ENCODE peak calls at places on chromosome 21, in ten cellular contexts. C, B, O, L, K, I, J, Y, T and U are unnamed samples.

GRCh38 chr21:24509131-24509530 is 1098.2 kb downstream of the MRPL39 start:
- DNase-seq in C (no peak), B (no peak), O (no peak), L (no peak), K (no peak), I (no peak), J (no peak), Y (no peak), T (no peak), U (no peak)

GRCh38 chr21:46100426-46100825 is 2.5 kb downstream of the COL6A2 start:
- DNase-seq in C (no peak), B (no peak), O (no peak), L (no peak), K (peak; percentile 11), I (no peak), J (no peak), Y (no peak), T (no peak), U (no peak)

GRCh38 chr21:22791986-22792560 is 1793.9 kb downstream of the NCAM2 start:
- DNase-seq in C (peak; percentile 18), B (peak; percentile 77), O (peak; percentile 25), L (no peak), K (no peak), I (no peak), J (peak; percentile 31), Y (peak; percentile 60), T (peak; percentile 2), U (peak; percentile 40)

GRCh38 chr21:34536311-34536710 is 24.3 kb upstream of the KCNE1 start:
- DNase-seq in C (no peak), B (no peak), O (no peak), L (no peak), K (no peak), I (no peak), J (no peak), Y (no peak), T (no peak), U (no peak)

GRCh38 chr21:45607922-45608295 is 35.6 kb upstream of the PCBP3 start:
- DNase-seq in C (no peak), B (no peak), O (no peak), L (no peak), K (no peak), I (no peak), J (no peak), Y (peak; percentile 62), T (no peak), U (no peak)

GRCh38 chr21:28937737-28938136 is 54.9 kb downstream of the LTN1 start:
- DNase-seq in C (no peak), B (no peak), O (no peak), L (no peak), K (no peak), I (no peak), J (no peak), Y (no peak), T (no peak), U (no peak)

GRCh38 chr21:40548134-40548533 is 298.8 kb downstream of the DSCAM start:
- DNase-seq in C (no peak), B (no peak), O (no peak), L (no peak), K (no peak), I (no peak), J (no peak), Y (no peak), T (no peak), U (no peak)

GRCh38 chr21:19368944-19369343 is 965.4 kb upstream of the TMPRSS15 start:
- DNase-seq in C (no peak), B (no peak), O (no peak), L (no peak), K (no peak), I (no peak), J (no peak), Y (no peak), T (no peak), U (no peak)

GRCh38 chr21:28016571-28016970 is 976.1 kb downstream of the LTN1 start:
- DNase-seq in C (no peak), B (no peak), O (no peak), L (no peak), K (no peak), I (no peak), J (no peak), Y (no peak), T (no peak), U (no peak)

GRCh38 chr21:31873275-31873695 is 465 bp downstream of the HUNK start:
- DNase-seq in C (peak; percentile 49), B (no peak), O (no peak), L (no peak), K (no peak), I (no peak), J (no peak), Y (peak; percentile 88), T (peak; percentile 32), U (peak; percentile 52)

GRCh38 chr21:27079807-27080206 is 112.9 kb upstream of the ADAMTS5 start:
- DNase-seq in C (no peak), B (no peak), O (no peak), L (no peak), K (no peak), I (no peak), J (no peak), Y (no peak), T (no peak), U (no peak)

GRCh38 chr21:37435719-37436118 is 69.1 kb downstream of the DYRK1A start:
- DNase-seq in C (no peak), B (no peak), O (no peak), L (no peak), K (no peak), I (no peak), J (no peak), Y (no peak), T (no peak), U (no peak)

GRCh38 chr21:37433441-37433840 is 66.9 kb downstream of the DYRK1A start:
- DNase-seq in C (no peak), B (no peak), O (no peak), L (no peak), K (no peak), I (no peak), J (no peak), Y (no peak), T (no peak), U (no peak)

GRCh38 chr21:37437376-37438080 is 71.0 kb downstream of the DYRK1A start:
- DNase-seq in C (no peak), B (no peak), O (no peak), L (no peak), K (no peak), I (no peak), J (no peak), Y (no peak), T (no peak), U (no peak)

GRCh38 chr21:37436180-37436579 is 69.6 kb downstream of the DYRK1A start:
- DNase-seq in C (no peak), B (no peak), O (no peak), L (no peak), K (no peak), I (no peak), J (no peak), Y (no peak), T (no peak), U (no peak)

DNA sequence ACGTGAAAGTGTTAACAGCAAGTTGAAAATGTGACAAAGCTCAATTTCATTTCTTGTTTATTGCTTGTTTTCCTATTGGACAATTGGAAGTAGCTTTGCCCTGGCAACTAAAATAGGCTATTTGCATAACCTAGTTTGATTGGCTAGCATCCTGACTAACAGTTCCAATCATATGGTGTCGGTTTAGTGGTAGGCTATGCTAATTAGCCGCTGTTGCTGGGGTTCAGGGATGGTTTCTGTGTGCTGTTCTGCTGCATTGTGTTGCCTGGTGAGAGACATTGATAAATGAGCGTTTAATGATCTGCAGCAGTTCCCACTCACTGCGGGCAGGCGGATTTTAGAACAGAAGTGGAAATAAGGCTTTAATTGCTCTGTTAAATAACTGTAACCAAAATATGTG is 68.5 kb downstream of the DYRK1A start:
- DNase-seq in C (no peak), B (peak; percentile 97), O (peak; percentile 71), L (peak; percentile 67), K (no peak), I (no peak), J (no peak), Y (peak; percentile 70), T (no peak), U (peak; percentile 29)
- TF ChIP-seq CTCF in C (no peak), B (no peak), O (no peak), L (no peak), K (no peak), I (no peak), J (no peak), Y (no peak), T (no peak), U (no peak)

DNA sequence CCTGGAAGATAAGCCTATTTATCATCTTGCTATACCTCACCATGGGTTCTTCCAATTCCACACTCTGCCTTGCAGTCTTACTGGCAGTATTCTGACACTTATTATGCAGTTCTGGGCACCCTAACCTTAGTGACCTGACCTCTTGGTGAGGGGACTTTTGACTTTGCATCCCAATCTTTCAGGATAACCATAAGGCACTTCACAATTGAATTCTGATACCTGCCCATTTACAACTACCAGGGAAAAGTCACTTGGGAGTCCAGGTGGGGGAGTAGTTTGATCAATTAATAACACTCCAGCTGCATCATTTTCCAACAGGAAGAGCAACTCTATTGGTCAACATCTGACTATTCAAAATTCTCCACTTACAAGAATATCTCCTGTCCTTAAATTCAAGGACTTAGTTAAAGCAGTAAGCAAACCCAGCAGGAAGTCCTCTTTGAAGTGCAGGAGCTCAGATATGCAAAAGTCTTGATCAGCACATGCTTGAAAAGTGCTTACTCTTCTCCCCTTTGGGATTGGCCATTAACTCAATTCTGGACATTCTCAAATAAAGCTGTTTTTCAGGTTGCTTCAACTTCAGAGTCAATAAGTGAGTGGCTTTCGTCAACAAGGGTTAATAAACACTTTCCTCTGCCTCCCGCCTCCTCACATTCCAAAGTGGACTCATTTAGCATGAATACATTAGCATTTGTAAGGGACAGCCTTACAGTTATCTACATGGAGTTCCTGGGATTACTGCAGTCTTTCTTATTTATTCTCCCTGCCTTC is 177.4 kb upstream of the NRIP1 start:
- DNase-seq in C (no peak), B (peak; percentile 15), O (peak; percentile 57), L (no peak), K (no peak), I (no peak), J (no peak), Y (no peak), T (no peak), U (peak; percentile 6)
- TF ChIP-seq CTCF in C (no peak), B (no peak), O (peak; percentile 11), L (no peak), K (no peak), I (no peak), J (no peak), Y (no peak), T (no peak), U (no peak)

GRCh38 chr21:30842990-30843389 is 13.4 kb upstream of the KRTAP7-1 start:
- DNase-seq in C (no peak), B (no peak), O (no peak), L (no peak), K (no peak), I (no peak), J (no peak), Y (no peak), T (no peak), U (no peak)
- TF ChIP-seq CTCF in C (no peak), B (no peak), O (no peak), L (no peak), K (no peak), I (no peak), J (no peak), Y (peak; percentile 20), T (no peak), U (no peak)

GRCh38 chr21:44574457-44575306 is 1.2 kb downstream of the KRTAP10-4 start:
- DNase-seq in C (no peak), B (no peak), O (no peak), L (no peak), K (peak; percentile 48), I (no peak), J (peak; percentile 9), Y (no peak), T (peak; percentile 34), U (peak; percentile 32)
- TF ChIP-seq CTCF in C (no peak), B (no peak), O (no peak), L (no peak), K (no peak), I (no peak), J (no peak), Y (no peak), T (no peak), U (no peak)

GRCh38 chr21:41858466-41859296 is 20.5 kb downstream of the PRDM15 start:
- DNase-seq in C (no peak), B (no peak), O (no peak), L (no peak), K (no peak), I (no peak), J (no peak), Y (no peak), T (no peak), U (no peak)
- TF ChIP-seq CTCF in C (no peak), B (no peak), O (no peak), L (no peak), K (no peak), I (no peak), J (no peak), Y (no peak), T (no peak), U (no peak)